ENCODE peak calls at places on chromosomes 5 and 9, in seven cellular contexts. Q is suprapubic skin, Z is psoas muscle, K is astrocyte of the spinal cord, D is fibroblast of lung, I is lung, C is heart left ventricle. S is an unnamed sample.
A peak's percentile ranks its signal among the peaks of the same experiment; 100 is the strongest.

GRCh38 chr9:125398243-125398642 is 136.6 kb downstream of the GAPVD1 start:
- DNase-seq in Q (no peak), Z (no peak), K (no peak), D (no peak), I (no peak), C (no peak), S (no peak)

GRCh38 chr9:136814725-136815421 is 7.1 kb downstream of the RABL6 start:
- DNase-seq in Q (no peak), Z (no peak), K (no peak), D (no peak), I (no peak), C (no peak), S (no peak)

GRCh38 chr5:131532016-131532640 is 102.9 kb downstream of the RAPGEF6 start:
- DNase-seq in Q (no peak), Z (no peak), K (no peak), D (no peak), I (no peak), C (no peak), S (no peak)

GRCh38 chr9:13896922-13897835 is 416.8 kb downstream of the NFIB start:
- DNase-seq in Q (no peak), Z (no peak), K (no peak), D (peak; percentile 2), I (no peak), C (no peak), S (no peak)

GRCh38 chr5:73380710-73381586 is 67.6 kb downstream of the FOXD1 start:
- DNase-seq in Q (no peak), Z (no peak), K (no peak), D (no peak), I (no peak), C (no peak), S (no peak)

GRCh38 chr5:128234928-128235641 is 151.5 kb downstream of the SLC12A2 start:
- DNase-seq in Q (no peak), Z (no peak), K (no peak), D (no peak), I (no peak), C (no peak), S (no peak)

GRCh38 chr9:125153712-125154367 is 10.5 kb upstream of the SCAI start:
- DNase-seq in Q (no peak), Z (no peak), K (no peak), D (peak; percentile 30), I (no peak), C (no peak), S (no peak)

GRCh38 chr9:2307480-2307879 is 292.3 kb downstream of the SMARCA2 start:
- DNase-seq in Q (no peak), Z (no peak), K (peak; percentile 9), D (peak; percentile 3), I (no peak), C (no peak), S (peak; percentile 81)

GRCh38 chr9:90309809-90310522 is 332.7 kb downstream of the DIRAS2 start:
- DNase-seq in Q (no peak), Z (no peak), K (no peak), D (no peak), I (no peak), C (no peak), S (no peak)

GRCh38 chr9:85521331-85522197 is 220.2 kb downstream of the AGTPBP1 start:
- DNase-seq in Q (peak; percentile 75), Z (peak; percentile 82), K (no peak), D (no peak), I (no peak), C (peak; percentile 48), S (no peak)

GRCh38 chr5:135670588-135670987 is 91.8 kb upstream of the CXCL14 start:
- DNase-seq in Q (no peak), Z (no peak), K (no peak), D (no peak), I (peak; percentile 17), C (no peak), S (no peak)

GRCh38 chr5:90093931-90094485 is 315.5 kb downstream of the CETN3 start:
- DNase-seq in Q (no peak), Z (no peak), K (no peak), D (no peak), I (no peak), C (no peak), S (no peak)

GRCh38 chr9:127711831-127712274 is 3.6 kb downstream of the PTRH1 start:
- DNase-seq in Q (no peak), Z (no peak), K (no peak), D (no peak), I (no peak), C (no peak), S (no peak)

GRCh38 chr5:179276838-179277395 is 68.3 kb downstream of the ADAMTS2 start:
- DNase-seq in Q (no peak), Z (no peak), K (no peak), D (no peak), I (no peak), C (no peak), S (no peak)

GRCh38 chr9:121599186-121599871 is 52.1 kb upstream of the DAB2IP start:
- DNase-seq in Q (peak; percentile 80), Z (peak; percentile 93), K (no peak), D (peak; percentile 47), I (peak; percentile 86), C (peak; percentile 83), S (no peak)

GRCh38 chr5:123087173-123088030 is 1.6 kb upstream of the PRDM6 start:
- DNase-seq in Q (no peak), Z (no peak), K (no peak), D (no peak), I (no peak), C (no peak), S (no peak)

GRCh38 chr5:145587308-145588071 is 247.7 kb downstream of the PRELID2 start:
- DNase-seq in Q (no peak), Z (no peak), K (peak; percentile 93), D (peak; percentile 97), I (no peak), C (no peak), S (peak; percentile 21)

GRCh38 chr9:6779417-6780241 is 21.9 kb downstream of the KDM4C start:
- DNase-seq in Q (no peak), Z (no peak), K (peak; percentile 12), D (peak; percentile 84), I (no peak), C (no peak), S (no peak)

GRCh38 chr9:134687556-134687955 is 46.0 kb downstream of the COL5A1 start:
- DNase-seq in Q (no peak), Z (no peak), K (no peak), D (no peak), I (no peak), C (no peak), S (no peak)

GRCh38 chr5:78501411-78502338 is 141.3 kb downstream of the SCAMP1 start:
- DNase-seq in Q (no peak), Z (no peak), K (peak; percentile 46), D (peak; percentile 69), I (no peak), C (no peak), S (no peak)

GRCh38 chr5:170164087-170164486 is 58.4 kb downstream of the FOXI1 start:
- DNase-seq in Q (no peak), Z (no peak), K (no peak), D (no peak), I (no peak), C (no peak), S (no peak)

GRCh38 chr5:93545872-93546271 is 35.1 kb downstream of the NR2F1-AS1 start:
- DNase-seq in Q (no peak), Z (no peak), K (no peak), D (no peak), I (no peak), C (no peak), S (no peak)

GRCh38 chr9:33868430-33869000 is 51.6 kb downstream of the UBE2R2 start:
- DNase-seq in Q (no peak), Z (no peak), K (peak; percentile 82), D (peak; percentile 76), I (no peak), C (no peak), S (no peak)

GRCh38 chr5:103148213-103148612 is 28.1 kb downstream of the PPIP5K2 start:
- DNase-seq in Q (no peak), Z (no peak), K (no peak), D (no peak), I (no peak), C (no peak), S (no peak)

GRCh38 chr9:121620777-121621437 is 30.5 kb upstream of the DAB2IP start:
- DNase-seq in Q (no peak), Z (no peak), K (no peak), D (peak; percentile 10), I (no peak), C (no peak), S (no peak)

GRCh38 chr5:172778223-172778814 is 7.3 kb upstream of the DUSP1 start:
- DNase-seq in Q (peak; percentile 79), Z (peak; percentile 59), K (peak; percentile 93), D (peak; percentile 91), I (no peak), C (peak; percentile 23), S (no peak)
- H3K4me3 ChIP-seq in Q (no peak overlapping the region), Z (no peak overlapping the region), K (no peak overlapping the region), D (peak overlapping the region; percentile 44), I (no peak overlapping the region), C (no peak overlapping the region), S (no peak overlapping the region)

DNA sequence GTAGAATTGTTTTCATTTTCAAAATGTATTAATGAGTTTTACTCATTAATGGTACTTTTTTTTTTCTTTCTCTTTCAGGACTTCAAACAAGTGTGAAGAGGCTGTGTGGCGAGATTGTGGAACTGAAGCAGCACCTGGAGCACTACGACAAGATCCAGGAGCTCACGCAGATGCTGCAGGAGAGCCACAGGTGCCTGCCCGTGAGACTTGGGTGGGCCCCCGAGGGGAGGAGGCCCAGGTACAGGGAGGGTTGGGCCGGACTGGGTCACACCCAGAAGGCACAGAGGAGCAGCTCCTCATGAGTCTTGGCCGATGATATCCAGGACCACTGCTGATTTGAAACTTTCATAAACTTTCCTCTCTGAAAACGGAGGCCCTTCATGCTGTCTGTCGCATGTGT is 35.6 kb downstream of the CEP72 start:
- DNase-seq in Q (no peak), Z (no peak), K (no peak), D (no peak), I (no peak), C (no peak), S (no peak)
- TF ChIP-seq CTCF in Q (no peak), Z (no peak), K (no peak), D (no peak), I (no peak), C (no peak), S (no peak)

GRCh38 chr5:181185560-181185959 is 19.4 kb downstream of the TRIM7 start:
- DNase-seq in Q (no peak), Z (peak; percentile 40), K (no peak), D (no peak), I (no peak), C (no peak), S (no peak)

GRCh38 chr5:181187500-181188213 is 17.3 kb downstream of the TRIM7 start:
- DNase-seq in Q (peak; percentile 92), Z (peak; percentile 89), K (peak; percentile 83), D (peak; percentile 80), I (peak; percentile 69), C (peak; percentile 69), S (no peak)

GRCh38 chr5:181186902-181187499 is 18.0 kb downstream of the TRIM7 start:
- DNase-seq in Q (no peak), Z (no peak), K (no peak), D (no peak), I (no peak), C (no peak), S (no peak)

GRCh38 chr5:181186022-181186421 is 19.0 kb downstream of the TRIM7 start:
- DNase-seq in Q (no peak), Z (peak; percentile 29), K (no peak), D (no peak), I (no peak), C (no peak), S (no peak)

GRCh38 chr5:181184845-181185216 is 20.2 kb downstream of the TRIM7 start:
- DNase-seq in Q (no peak), Z (peak; percentile 45), K (no peak), D (no peak), I (no peak), C (no peak), S (no peak)
- H3K4me3 ChIP-seq in Q (peak overlapping the region; percentile 52), Z (peak overlapping the region; percentile 63), K (peak overlapping the region; percentile 47), D (peak overlapping the region; percentile 28), I (no peak overlapping the region), C (peak overlapping the region; percentile 67), S (peak overlapping the region; percentile 48)

GRCh38 chr9:120432600-120432999 is 147.4 kb downstream of the CDK5RAP2 start:
- DNase-seq in Q (no peak), Z (no peak), K (no peak), D (no peak), I (no peak), C (no peak), S (no peak)
- TF ChIP-seq CTCF in Q (no peak), Z (no peak), K (no peak), D (no peak), I (no peak), C (no peak), S (no peak)